ENCODE peak calls at places on chromosomes 2 and 18, in six cellular contexts. X is aorta; J is germinal center; G is activated naive CD4-positive, alpha-beta T cell treated with anti-CD3 and anti-CD28 coated beads, Interleukin-2, amount 50 U/mL, for 16 hours; B is tibial nerve; S is amniotic stem cell. Q is an unnamed sample.

GRCh38 chr2:72989770-72990556 is 72.6 kb downstream of the EMX1 start:
- DNase-seq in X (peak), J (no peak), G (no peak), B (no peak), S (no peak), Q (no peak)

GRCh38 chr2:37317746-37318145 is 6.9 kb downstream of the PRKD3 start:
- DNase-seq in X (no peak), J (no peak), G (no peak), B (no peak), S (no peak), Q (no peak)

GRCh38 chr2:235692076-235692475 is 198.2 kb downstream of the AGAP1 start:
- DNase-seq in X (no peak), J (no peak), G (no peak), B (no peak), S (no peak), Q (no peak)

GRCh38 chr18:49944681-49945080 is 131.3 kb upstream of the ACAA2 start:
- DNase-seq in X (no peak), J (no peak), G (no peak), B (no peak), S (no peak), Q (no peak)

GRCh38 chr2:172345951-172346555 is 81.3 kb upstream of the ITGA6 start:
- DNase-seq in X (no peak), J (no peak), G (no peak), B (no peak), S (no peak), Q (no peak)

GRCh38 chr2:7405861-7406715 is 488.9 kb downstream of the RNF144A start:
- DNase-seq in X (no peak), J (no peak), G (no peak), B (no peak), S (no peak), Q (no peak)

GRCh38 chr2:28639836-28640235 is 111.8 kb upstream of the PPP1CB start:
- DNase-seq in X (no peak), J (no peak), G (no peak), B (no peak), S (no peak), Q (no peak)

GRCh38 chr2:29420999-29421856 is 306.0 kb downstream of the CLIP4 start:
- DNase-seq in X (no peak), J (no peak), G (no peak), B (peak), S (no peak), Q (no peak)

GRCh38 chr2:79512442-79513401 is at the start of gene CTNNA2:
- DNase-seq in X (peak), J (peak), G (peak), B (no peak), S (no peak), Q (peak)